ENCODE peak calls at places on chromosome X, in four cellular contexts. A, W, D and B are unnamed samples.

GRCh38 chrX:27728291-27728690 is 79.5 kb upstream of the MAGEB10 start:
- DNase-seq in W (no peak), D (no peak), A (no peak), B (no peak)

GRCh38 chrX:153649178-153649914 is 2.3 kb downstream of the DUSP9 start:
- DNase-seq in D (peak), W (peak), A (no peak), B (peak)

GRCh38 chrX:144681501-144681900 is 565.8 kb upstream of the SPANXN1 start:
- DNase-seq in A (no peak), D (no peak), W (no peak), B (no peak)

GRCh38 chrX:153245288-153245731 is 66.2 kb downstream of the MAGEA1 start:
- DNase-seq in A (no peak), D (no peak), W (no peak), B (no peak)

GRCh38 chrX:153714256-153714655 is 9.9 kb downstream of the BCAP31 start:
- DNase-seq in W (no peak), D (no peak), A (no peak), B (no peak)

GRCh38 chrX:119654112-119654531 is 38.8 kb downstream of the SEPTIN6 start:
- DNase-seq in A (no peak), D (no peak), W (no peak), B (peak)

GRCh38 chrX:140180585-140180984 is 215.3 kb upstream of the CXorf66 start:
- DNase-seq in W (no peak), D (no peak), A (no peak), B (no peak)

GRCh38 chrX:35622601-35623000 is 175.5 kb upstream of the MAGEB16 start:
- DNase-seq in W (no peak), D (no peak), A (no peak), B (no peak)

GRCh38 chrX:39577976-39578962 is 519.5 kb downstream of the BCOR start:
- DNase-seq in D (peak), A (peak), W (peak), B (peak)

GRCh38 chrX:11381464-11381863 is 88.3 kb downstream of the AMELX start:
- DNase-seq in W (no peak), A (no peak), D (peak), B (no peak)